ENCODE peak calls at places on chromosomes 2 and 18, in nine cellular contexts. Z is cardiac muscle cell; W is PC-3; B is thoracic aorta; P is left ventricle myocardium inferior; F is psoas muscle; S is kidney epithelial cell; G is IMR-90; J is CD4-positive, CD25-positive, alpha-beta regulatory T cell. O is an unnamed sample. For H3K36me3 and H3K27me3, the result is how much of the 10 kb centered on the place peaks cover.

GRCh38 chr2:189293164-189293563 is 113.6 kb upstream of the COL5A2 start:
- DNase-seq in F (no peak), B (no peak), S (no peak), J (no peak), P (no peak), Z (peak), W (no peak), G (peak), O (no peak)

GRCh38 chr18:80033181-80034067 is 810 bp upstream of the RBFA start:
- DNase-seq in B (peak), G (peak), F (no peak), S (no peak), W (peak), P (no peak), Z (peak), J (no peak), O (peak)

GRCh38 chr2:142601794-142602193 is 275.7 kb upstream of the KYNU start:
- DNase-seq in J (no peak), G (no peak), Z (no peak), B (no peak), P (no peak), S (no peak), F (no peak), W (no peak), O (no peak)

GRCh38 chr2:207008105-207008990 is 69.0 kb downstream of the CPO start:
- DNase-seq in F (no peak), S (no peak), B (no peak), W (peak), J (no peak), Z (peak), G (peak), P (no peak), O (no peak)

GRCh38 chr2:134282638-134283400 is 28.9 kb downstream of the MGAT5 start:
- DNase-seq in B (no peak), G (no peak), P (no peak), W (no peak), Z (no peak), S (no peak), F (no peak), J (peak), O (no peak)

GRCh38 chr2:75064691-75065396 is 106.4 kb downstream of the POLE4 start:
- DNase-seq in J (peak), Z (peak), F (peak), P (peak), B (no peak), G (peak), W (peak), S (peak), O (no peak)

GRCh38 chr18:435940-436339 is 64.6 kb downstream of the COLEC12 start:
- DNase-seq in P (no peak), J (no peak), Z (no peak), F (no peak), W (no peak), B (no peak), G (peak), S (peak), O (no peak)

GRCh38 chr2:205683179-205683978 is 1.1 kb downstream of the NRP2 start:
- DNase-seq in P (no peak), F (no peak), G (peak), Z (peak), S (no peak), W (peak), J (no peak), B (no peak), O (no peak)

GRCh38 chr18:62339106-62339988 is 14.2 kb downstream of the TNFRSF11A start:
- DNase-seq in B (no peak), S (peak), W (peak), F (no peak), J (peak), P (no peak), G (peak), Z (peak), O (no peak)

GRCh38 chr2:128451636-128452411 is 133.2 kb upstream of the HS6ST1 start:
- DNase-seq in J (no peak), Z (no peak), P (no peak), G (no peak), B (no peak), S (no peak), F (no peak), W (no peak), O (no peak)

GRCh38 chr2:160389875-160390274 is 103.7 kb downstream of the RBMS1 start:
- DNase-seq in J (no peak), B (no peak), Z (peak), P (no peak), G (peak), W (no peak), F (no peak), S (no peak), O (no peak)

GRCh38 chr2:157509755-157510154 is 65.9 kb upstream of the CYTIP start:
- DNase-seq in S (no peak), J (no peak), W (peak), G (no peak), B (no peak), P (no peak), Z (no peak), F (no peak), O (no peak)

GRCh38 chr2:196233033-196233807 is 61.8 kb upstream of the STK17B start:
- DNase-seq in B (no peak), W (peak), G (peak), S (no peak), J (no peak), Z (peak), P (no peak), F (peak), O (no peak)

GRCh38 chr2:220120004-220120403 is 492.6 kb downstream of the SLC4A3 start:
- DNase-seq in F (no peak), B (no peak), G (no peak), Z (no peak), J (no peak), P (no peak), W (no peak), S (no peak), O (no peak)

GRCh38 chr18:22405142-22405541 is 12.6 kb downstream of the CTAGE1 start:
- DNase-seq in W (no peak), B (no peak), Z (no peak), S (no peak), F (no peak), G (no peak), J (no peak), P (no peak), O (no peak)

GRCh38 chr18:13163167-13163927 is 55.2 kb upstream of the LDLRAD4 start:
- DNase-seq in J (no peak), S (no peak), G (peak), B (no peak), F (no peak), P (no peak), W (no peak), Z (no peak), O (no peak)

GRCh38 chr2:237731663-237732062 is 66.9 kb upstream of the RBM44 start:
- DNase-seq in F (peak), S (peak), G (peak), Z (peak), J (peak), B (no peak), W (peak), P (no peak), O (no peak)

GRCh38 chr2:162424816-162425215 is 80.9 kb downstream of the GCA start:
- DNase-seq in W (no peak), B (no peak), P (no peak), F (no peak), S (no peak), G (no peak), J (no peak), Z (no peak), O (no peak)

GRCh38 chr2:63104482-63104881 is 53.9 kb downstream of the OTX1 start:
- DNase-seq in F (no peak), P (no peak), S (no peak), G (no peak), B (no peak), W (no peak), Z (no peak), J (no peak), O (no peak)

GRCh38 chr2:131828164-131828561 is 300.5 kb downstream of the CCDC74A start:
- DNase-seq in Z (no peak), F (no peak), P (no peak), B (no peak), J (no peak), W (no peak), G (no peak), S (no peak), O (no peak)

GRCh38 chr2:97816411-97816810 is 103.0 kb downstream of the ZAP70 start:
- DNase-seq in J (no peak), Z (no peak), F (no peak), G (no peak), P (no peak), S (no peak), B (no peak), W (no peak), O (no peak)

GRCh38 chr2:105510761-105511669 is 112.2 kb upstream of the FHL2 start:
- DNase-seq in G (peak), S (peak), Z (peak), W (peak), B (no peak), P (no peak), F (no peak), J (no peak), O (no peak)

GRCh38 chr18:34212511-34212910 is 12.2 kb downstream of the NOL4 start:
- DNase-seq in S (no peak), P (no peak), B (no peak), W (no peak), Z (no peak), G (no peak), J (no peak), F (no peak), O (no peak)

GRCh38 chr2:217903859-217904613 is 98.8 kb downstream of the TNS1 start:
- DNase-seq in B (no peak), J (no peak), Z (peak), W (no peak), F (peak), G (peak), S (no peak), P (peak), O (peak)

GRCh38 chr2:95761556-95761955 is 169.8 kb downstream of the TRIM43 start:
- DNase-seq in P (no peak), G (no peak), W (no peak), J (no peak), Z (no peak), F (peak), B (no peak), S (no peak), O (no peak)

GRCh38 chr2:207883002-207883780 is 113.5 kb upstream of the FZD5 start:
- DNase-seq in W (peak), P (no peak), J (no peak), Z (no peak), B (no peak), G (no peak), F (no peak), S (no peak), O (no peak)

GRCh38 chr2:20382965-20383800 is 32.5 kb upstream of the PUM2 start:
- DNase-seq in S (no peak), Z (peak), B (no peak), F (no peak), W (peak), P (no peak), J (no peak), G (peak), O (no peak)

GRCh38 chr2:138274421-138275291 is 226.9 kb upstream of the SPOPL start:
- DNase-seq in P (no peak), G (peak), W (peak), B (no peak), J (no peak), F (no peak), Z (peak), S (no peak), O (no peak)

GRCh38 chr2:31415421-31415820 is 879 bp upstream of the XDH start:
- DNase-seq in P (no peak), B (no peak), W (no peak), S (no peak), F (no peak), J (no peak), G (no peak), Z (no peak), O (no peak)

DNA sequence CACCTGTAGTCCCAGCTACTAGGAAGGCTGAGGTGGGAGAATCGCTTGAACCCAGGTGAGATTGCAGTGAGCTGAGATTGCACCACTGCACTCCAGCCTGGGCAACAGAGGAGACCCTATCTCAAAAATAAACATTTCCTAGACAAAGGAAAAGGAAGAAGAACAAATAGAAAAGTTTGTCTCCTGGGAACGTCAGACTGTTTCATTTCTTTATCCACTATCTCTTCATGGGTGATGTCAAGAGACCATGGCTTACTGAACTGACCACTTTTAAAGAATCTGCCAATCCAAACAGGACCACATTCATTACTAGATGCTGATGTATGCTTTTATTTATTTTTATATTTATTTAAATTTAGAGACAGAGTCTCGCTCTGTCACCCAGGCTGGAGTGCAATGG is 26.8 kb downstream of the COX7A2L start:
- DNase-seq in B (no peak), F (no peak), G (no peak), W (no peak), Z (no peak), P (no peak), J (no peak), S (no peak), O (no peak)
- H3K36me3 ChIP-seq in B (under half), F (under half), G (under half), W (under half), Z (half or more), P (half or more), J (half or more), S (under half), O (under half)

DNA sequence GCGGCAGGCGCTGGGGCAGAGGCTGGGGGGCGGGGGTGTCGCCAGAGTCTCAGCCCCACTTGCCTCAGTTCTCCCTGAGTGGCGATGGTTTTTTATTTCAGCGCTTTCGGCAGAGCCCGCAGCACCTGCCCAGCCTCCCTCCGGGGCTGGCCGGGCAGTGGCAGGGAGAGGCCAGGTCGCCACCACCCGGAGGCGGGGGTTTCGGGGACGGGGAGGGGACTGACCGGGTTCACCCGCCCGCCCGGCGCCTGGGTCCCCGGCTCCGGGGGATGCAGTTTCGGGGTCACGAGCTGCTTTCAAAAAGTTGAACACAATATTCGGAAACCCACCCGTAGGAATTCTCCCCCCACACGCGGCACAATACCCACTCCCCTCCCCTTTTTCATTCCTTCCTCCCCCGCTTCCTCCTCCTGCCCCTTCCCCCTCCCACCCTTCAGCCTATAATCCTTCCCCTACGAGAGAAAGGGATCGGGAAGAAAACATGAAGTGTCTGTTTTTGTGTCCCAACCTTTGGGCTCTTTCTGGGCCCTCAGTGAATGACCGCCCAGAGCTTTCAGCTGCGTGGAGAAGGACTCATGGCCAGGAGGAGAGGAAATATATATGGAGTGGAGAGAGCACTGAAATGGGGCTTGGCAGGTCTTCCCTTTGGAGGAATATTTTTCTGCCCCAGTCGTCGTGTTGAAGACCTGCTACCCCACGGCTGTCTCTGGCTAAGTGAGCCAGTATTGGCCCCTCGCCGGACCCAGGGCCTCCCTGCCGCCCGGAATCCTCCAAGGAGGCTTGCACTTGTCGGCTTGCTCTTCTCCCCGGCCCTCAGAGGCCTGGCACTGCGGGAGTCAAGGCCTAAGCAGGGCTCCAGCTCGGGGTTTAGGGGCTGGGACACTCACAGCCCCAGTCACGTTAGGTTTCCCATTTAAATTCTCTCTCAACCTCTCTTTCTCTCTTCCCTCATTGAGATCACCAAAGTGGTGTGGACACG is 2.1 kb upstream of the SIX3 start:
- DNase-seq in P (no peak), J (no peak), S (no peak), G (no peak), B (no peak), Z (no peak), W (no peak), F (peak), O (no peak)
- H3K27me3 ChIP-seq in P (half or more), J (under half), S (half or more), G (half or more), B (under half), Z (half or more), W (under half), F (under half), O (under half)

GRCh38 chr2:159283529-159283928 is 3.0 kb downstream of the WDSUB1 start:
- DNase-seq in Z (no peak), W (no peak), J (no peak), F (no peak), P (no peak), B (no peak), G (no peak), S (no peak), O (no peak)
- H3K36me3 ChIP-seq in Z (under half), W (under half), J (under half), F (under half), P (under half), B (under half), G (under half), S (under half), O (under half)

GRCh38 chr2:170822885-170823799 is 6.5 kb downstream of the GAD1 start:
- DNase-seq in G (no peak), F (no peak), B (no peak), P (no peak), S (no peak), W (no peak), Z (no peak), J (no peak), O (no peak)
- H3K27me3 ChIP-seq in G (half or more), F (under half), B (under half), P (half or more), S (half or more), W (under half), Z (half or more), J (under half), O (under half)

GRCh38 chr2:121359170-121359569 is 74.2 kb upstream of the TFCP2L1 start:
- DNase-seq in P (no peak), B (no peak), W (no peak), J (no peak), S (no peak), F (no peak), Z (no peak), G (no peak), O (no peak)

GRCh38 chr2:121359937-121360565 is 75.0 kb upstream of the TFCP2L1 start:
- DNase-seq in W (peak), P (peak), G (peak), F (peak), Z (no peak), B (no peak), J (no peak), S (no peak), O (no peak)

GRCh38 chr2:121362226-121362625 is 77.2 kb upstream of the TFCP2L1 start:
- DNase-seq in S (no peak), G (no peak), P (no peak), B (no peak), W (peak), F (no peak), Z (no peak), J (no peak), O (no peak)

GRCh38 chr2:121362776-121363175 is 77.8 kb upstream of the TFCP2L1 start:
- DNase-seq in J (no peak), F (no peak), W (no peak), B (no peak), S (no peak), G (no peak), P (no peak), Z (no peak), O (no peak)

DNA sequence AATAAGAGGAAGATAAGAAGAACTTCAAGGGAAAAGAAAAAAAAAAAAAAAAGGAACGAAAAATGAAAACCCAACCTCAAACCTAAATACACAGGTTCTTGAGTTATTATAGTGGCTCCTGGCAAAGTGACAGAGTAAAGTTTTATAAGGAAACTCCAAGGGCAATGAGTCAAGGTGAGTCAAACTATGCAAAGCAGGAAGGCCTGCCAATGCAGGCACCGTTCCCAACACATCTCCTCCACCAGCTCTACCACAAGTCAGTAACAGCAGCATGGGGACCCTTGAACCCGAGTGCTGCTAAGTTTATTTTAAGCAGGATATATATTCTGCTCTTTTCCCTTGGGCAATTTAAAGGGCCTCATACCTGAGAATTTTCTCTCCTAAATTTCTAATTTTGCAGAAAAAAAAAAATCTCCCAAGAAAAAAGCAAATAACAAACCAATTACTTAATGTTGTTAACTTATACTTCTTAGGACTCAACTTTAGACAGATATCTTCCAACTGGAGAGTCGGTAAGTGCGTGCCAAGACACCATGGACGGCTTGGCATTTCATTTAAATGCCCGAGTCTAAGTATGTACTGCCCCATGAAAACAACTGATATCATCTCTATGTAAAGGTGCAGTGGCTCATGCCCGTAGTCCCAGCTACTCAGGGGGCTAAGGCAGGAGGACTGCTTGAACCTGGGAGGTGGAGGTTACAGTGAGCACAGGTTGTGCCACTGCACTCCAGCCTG is 75.7 kb upstream of the TFCP2L1 start:
- DNase-seq in W (peak), J (no peak), S (peak), P (peak), G (peak), B (peak), F (peak), Z (peak), O (no peak)
- H3K36me3 ChIP-seq in W (under half), J (half or more), S (under half), P (half or more), G (under half), B (under half), F (under half), Z (under half), O (under half)

GRCh38 chr2:174184504-174184903 is 63.8 kb downstream of the OLA1 start:
- DNase-seq in P (no peak), F (no peak), G (no peak), Z (no peak), B (no peak), J (no peak), W (no peak), S (no peak), O (no peak)
- H3K27me3 ChIP-seq in P (under half), F (under half), G (under half), Z (under half), B (under half), J (under half), W (under half), S (under half), O (under half)